ENCODE peak calls at places on chromosomes 7 and 10, in four cellular contexts. M is HCT116, Y is suprapubic skin, L is transverse colon. A is an unnamed sample.

GRCh38 chr10:4686644-4686996 is 139.4 kb upstream of the AKR1E2 start:
- DNase-seq in M (peak), Y (no peak), L (no peak), A (no peak)

GRCh38 chr7:73828107-73828803 is 2.5 kb upstream of the CLDN4 start:
- DNase-seq in M (peak), Y (no peak), L (peak), A (no peak)

GRCh38 chr10:43265799-43266721 is 805 bp downstream of the RASGEF1A start:
- DNase-seq in M (no peak), Y (peak), L (peak), A (no peak)

GRCh38 chr7:132145466-132145865 is 430.8 kb downstream of the PLXNA4 start:
- DNase-seq in M (no peak), Y (no peak), L (no peak), A (no peak)

GRCh38 chr7:139771001-139771956 is 6.5 kb downstream of the HIPK2 start:
- DNase-seq in M (peak), Y (no peak), L (no peak), A (peak)

GRCh38 chr10:88800152-88801125 is 2.1 kb upstream of the LIPM start:
- DNase-seq in M (no peak), Y (no peak), L (no peak), A (no peak)

GRCh38 chr10:103184615-103185014 is 8.5 kb downstream of the NT5C2 start:
- DNase-seq in M (no peak), Y (no peak), L (no peak), A (no peak)

GRCh38 chr10:21727452-21728168 is 193.6 kb downstream of the MLLT10 start:
- DNase-seq in M (no peak), Y (no peak), L (peak), A (no peak)

GRCh38 chr7:123747620-123748141 is 1.1 kb downstream of the WASL start:
- DNase-seq in M (peak), Y (peak), L (peak), A (no peak)

GRCh38 chr10:86851329-86852207 is 95.1 kb downstream of the BMPR1A start:
- DNase-seq in M (no peak), Y (no peak), L (no peak), A (peak)
- TF ChIP-seq POLR2AphosphoS5 in M (no peak), Y (no peak), L (peak), A (no peak)

GRCh38 chr7:84549409-84549808 is 354.8 kb upstream of the SEMA3A start:
- DNase-seq in M (no peak), Y (no peak), L (no peak), A (no peak)
- H3K4me3 ChIP-seq in M (no peak), Y (no peak), L (no peak), A (no peak)

DNA sequence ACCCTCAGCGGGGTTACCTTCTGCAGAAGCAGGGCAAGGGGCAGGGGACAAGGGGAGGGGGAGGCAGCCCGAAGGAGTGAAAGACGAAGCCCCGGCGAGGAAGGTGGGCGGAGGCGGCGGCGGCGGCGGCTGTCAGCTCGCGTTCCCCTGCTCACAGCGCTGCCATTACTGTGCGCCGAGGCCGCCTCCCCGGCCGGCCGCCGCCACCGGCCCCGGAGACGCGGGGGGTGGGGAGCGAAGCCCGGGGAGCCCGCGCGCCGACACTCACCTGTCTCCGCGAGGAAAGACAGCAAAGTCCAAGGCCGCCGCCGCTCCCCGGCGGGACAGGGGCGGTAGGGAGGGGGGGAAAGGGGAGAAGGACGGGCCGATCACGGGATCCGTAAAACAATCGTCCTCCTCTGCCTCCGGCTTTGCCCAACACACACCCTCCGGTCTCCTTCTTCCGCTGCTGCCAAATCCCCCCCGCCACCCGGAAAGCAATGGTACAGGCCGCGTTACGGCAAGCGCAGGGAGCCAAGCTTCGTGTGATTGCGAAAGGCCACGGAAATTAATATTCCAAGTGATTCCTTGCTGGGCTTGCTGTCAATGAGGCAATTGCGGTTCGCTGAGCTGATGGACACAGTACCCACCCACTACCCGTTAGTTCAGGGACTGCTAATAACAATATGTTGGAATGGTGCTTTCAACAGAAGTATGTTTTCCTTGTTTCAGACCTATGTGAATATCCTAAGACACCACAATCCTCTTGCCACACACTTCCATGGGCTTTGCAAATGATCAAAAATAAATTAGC is at the start of gene CUL2:
- DNase-seq in M (peak), Y (peak), L (peak), A (peak)
- TF ChIP-seq POLR2AphosphoS5 in M (peak), Y (peak), L (peak), A (peak)

DNA sequence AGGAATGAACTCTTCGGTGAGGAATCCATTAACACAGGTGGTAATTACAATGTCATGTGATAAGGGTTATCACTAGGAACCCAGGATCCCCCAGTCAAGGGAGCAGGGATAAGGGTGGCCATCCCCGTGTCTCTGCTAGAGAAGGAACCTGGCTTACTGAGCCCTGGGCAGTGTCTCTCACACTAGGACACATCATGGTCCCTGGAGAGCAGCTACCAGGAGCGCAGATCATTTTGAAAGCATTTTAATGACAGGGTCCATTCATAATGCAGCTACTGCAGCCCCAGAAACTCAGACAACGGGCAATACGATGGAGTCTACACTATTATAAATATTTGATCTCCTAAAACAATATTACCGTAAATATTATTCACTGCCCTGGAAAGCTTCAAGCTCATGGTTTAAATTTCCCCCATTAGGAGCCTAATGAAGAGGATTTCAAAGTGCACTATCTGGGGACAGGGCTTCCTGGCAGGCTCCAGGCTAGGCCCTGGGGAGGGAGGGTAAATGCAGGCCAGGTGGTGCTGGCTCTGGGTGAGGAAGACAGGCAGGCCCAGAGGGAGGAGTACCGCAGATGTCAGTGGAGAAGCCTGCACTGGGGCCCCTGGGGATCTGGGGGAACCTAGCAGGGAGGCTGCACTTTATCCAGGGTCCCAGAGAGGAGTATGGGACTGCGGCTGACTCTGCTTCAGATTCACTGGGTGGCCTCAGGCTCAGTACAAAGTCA is 52.6 kb upstream of the LOXL4 start:
- DNase-seq in M (no peak), Y (no peak), L (no peak), A (no peak)
- H3K4me3 ChIP-seq in M (no peak), Y (no peak), L (no peak), A (no peak)

DNA sequence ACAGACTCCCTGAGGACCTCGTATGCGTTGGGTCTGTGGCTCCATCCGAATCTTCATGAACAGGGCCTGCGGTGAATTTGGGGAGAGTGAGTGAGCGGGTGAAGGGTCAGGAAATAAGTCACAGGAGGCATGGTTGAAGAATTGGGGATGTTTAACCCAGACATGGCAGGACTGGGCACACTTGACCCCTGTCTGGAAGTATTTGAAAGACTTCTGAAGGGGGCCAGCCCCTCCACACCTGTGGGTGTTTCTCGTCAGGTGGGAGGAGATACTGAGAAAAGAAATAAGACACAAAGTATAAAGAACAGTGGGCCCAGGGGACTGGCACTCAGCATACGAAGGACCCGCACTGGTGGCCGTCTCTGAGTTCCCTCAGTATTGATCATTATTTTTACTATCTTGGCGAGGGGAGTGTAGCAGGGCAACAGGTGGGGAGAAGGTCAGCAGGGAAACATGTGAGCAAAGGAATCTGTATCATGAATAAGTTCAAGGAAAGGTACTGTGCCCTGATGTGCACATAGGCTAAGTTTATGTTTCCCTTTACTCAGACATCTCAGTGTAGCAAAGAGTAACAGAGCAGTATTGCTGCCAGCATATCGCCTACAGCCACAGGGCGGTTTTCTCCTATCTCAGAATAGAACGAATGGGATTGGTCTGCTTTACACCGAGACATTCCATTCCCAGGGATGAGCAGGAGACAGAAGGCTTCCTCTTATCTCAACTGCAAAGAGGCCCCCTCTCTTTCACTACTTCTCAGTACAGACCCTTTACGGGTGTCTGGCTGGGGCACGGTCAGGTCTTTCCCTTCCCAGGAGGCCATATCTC is 38.2 kb upstream of the PFKFB3 start:
- DNase-seq in M (no peak), Y (no peak), L (no peak), A (no peak)
- TF ChIP-seq POLR2AphosphoS5 in M (no peak), Y (no peak), L (no peak), A (no peak)

DNA sequence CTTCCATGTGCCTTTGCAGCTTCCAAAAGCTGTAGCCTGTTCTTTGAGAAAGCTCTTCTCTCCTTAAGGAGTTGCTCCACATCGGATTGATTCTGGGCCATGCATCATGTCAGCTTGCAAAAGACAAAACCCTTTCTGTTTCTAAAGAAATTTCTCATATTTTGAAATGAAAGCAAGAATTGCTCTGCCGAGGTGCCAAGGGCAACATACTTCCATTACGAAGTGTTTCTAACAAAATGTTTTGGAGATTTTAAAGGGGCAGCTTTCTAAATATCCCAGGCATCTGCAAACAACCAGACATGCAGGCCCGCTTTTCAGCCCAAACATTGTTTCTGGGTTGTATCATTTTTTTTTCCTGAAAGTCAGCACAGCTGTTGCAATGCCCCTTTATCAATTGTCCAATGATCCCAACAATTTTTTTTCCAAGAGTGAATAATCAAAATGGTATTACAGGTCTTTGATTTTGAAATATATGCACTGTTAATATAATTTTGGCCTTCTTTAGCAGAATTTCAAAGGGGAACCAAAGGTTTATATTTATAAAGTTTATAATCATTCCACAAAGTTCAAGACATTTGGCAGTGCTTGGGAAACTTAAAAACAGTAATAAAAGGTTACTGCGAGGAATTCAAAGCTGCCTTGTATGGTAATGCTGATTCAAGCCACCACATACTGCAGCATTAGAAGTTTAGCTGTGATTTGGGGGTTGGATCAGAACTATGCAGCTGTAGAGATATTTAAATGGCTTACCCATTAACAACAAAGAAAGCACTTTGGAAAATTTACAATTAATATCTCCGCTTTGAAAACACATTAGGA is 61.0 kb downstream of the TES start:
- DNase-seq in M (no peak), Y (no peak), L (no peak), A (no peak)
- H3K4me3 ChIP-seq in M (peak), Y (no peak), L (no peak), A (peak)

A was measured in SK-N-MC.